ENCODE peak calls at places on chromosomes 5 and 9, in eight cellular contexts. S is naive thymus-derived CD4-positive, alpha-beta T cell; G is stimulated activated CD4-positive, alpha-beta T cell treated with anti-CD3 and anti-CD28 coated beads, Interleukin-12 subunit alpha, Interleukin-12 subunit beta, amount 100 ng/mL, for 48 hours; R is DMS 273 treated with DMSO at 0.1 percent for 48 hours; Y is AG09309; D is NCI-H774; H is NK-92 treated with Interleukin-12 subunit alpha and Interleukin-12 subunit beta, amount 100 ng/mL, for 24 hours; U is KG1. V is an unnamed sample.

GRCh38 chr9:3332802-3333201 is 193.0 kb downstream of the RFX3 start:
- DNase-seq in S (no peak), G (no peak), R (no peak), Y (no peak), D (no peak), H (no peak), U (no peak), V (no peak)

GRCh38 chr5:14143509-14143842 is 334 bp downstream of the TRIO start:
- DNase-seq in S (peak), G (no peak), R (no peak), Y (no peak), D (no peak), H (no peak), U (no peak), V (no peak)

GRCh38 chr5:39076101-39076756 is 2.0 kb upstream of the RICTOR start:
- DNase-seq in S (no peak), G (no peak), R (no peak), Y (no peak), D (no peak), H (no peak), U (no peak), V (no peak)

GRCh38 chr5:168813179-168813968 is 234.2 kb upstream of the PANK3 start:
- DNase-seq in S (no peak), G (no peak), R (no peak), Y (no peak), D (no peak), H (no peak), U (no peak), V (no peak)

GRCh38 chr9:112443200-112443599 is 43.4 kb upstream of the KIAA1958 start:
- DNase-seq in S (no peak), G (no peak), R (no peak), Y (peak), D (no peak), H (no peak), U (no peak), V (no peak)

GRCh38 chr5:4928409-4928808 is 211.7 kb upstream of the ADAMTS16 start:
- DNase-seq in S (no peak), G (no peak), R (no peak), Y (no peak), D (no peak), H (no peak), U (no peak), V (no peak)

GRCh38 chr5:54959673-54960418 is 25.5 kb downstream of the ESM1 start:
- DNase-seq in S (no peak), G (peak), R (no peak), Y (no peak), D (no peak), H (no peak), U (no peak), V (no peak)

GRCh38 chr5:80227979-80228596 is 27.8 kb downstream of the SERINC5 start:
- DNase-seq in S (no peak), G (no peak), R (no peak), Y (no peak), D (no peak), H (no peak), U (no peak), V (peak)

GRCh38 chr5:174323878-174324281 is 278.4 kb downstream of the NSG2 start:
- DNase-seq in S (no peak), G (no peak), R (no peak), Y (no peak), D (peak), H (peak), U (no peak), V (no peak)

GRCh38 chr5:82748688-82749091 is 328.5 kb downstream of the TMEM167A start:
- DNase-seq in S (no peak), G (no peak), R (no peak), Y (no peak), D (no peak), H (no peak), U (peak), V (no peak)

GRCh38 chr5:91140657-91141056 is 242.5 kb downstream of the ARRDC3 start:
- DNase-seq in S (no peak), G (no peak), R (no peak), Y (no peak), D (no peak), H (no peak), U (no peak), V (no peak)

GRCh38 chr5:181221792-181222629 is 1.1 kb upstream of the TRIM41 start:
- DNase-seq in S (peak), G (peak), R (no peak), Y (peak), D (no peak), H (no peak), U (no peak), V (peak)

GRCh38 chr9:108750656-108751175 is 105.1 kb downstream of the ACTL7B start:
- DNase-seq in S (no peak), G (no peak), R (no peak), Y (no peak), D (no peak), H (no peak), U (no peak), V (no peak)

GRCh38 chr9:105954517-105954916 is 260.2 kb downstream of the TMEM38B start:
- DNase-seq in S (no peak), G (no peak), R (no peak), Y (no peak), D (no peak), H (no peak), U (no peak), V (no peak)

GRCh38 chr5:134525687-134526482 is 415 bp downstream of the JADE2 start:
- DNase-seq in S (peak), G (peak), R (peak), Y (no peak), D (peak), H (peak), U (no peak), V (peak)